ENCODE peak calls at places on chromosome 13, in four cellular contexts. A is mucosa of descending colon; R is activated naive CD8-positive, alpha-beta T cell treated with anti-CD3 and anti-CD28 coated beads, Interleukin-2, amount 50 U/mL, for 24 hours; Q is transverse colon. K is an unnamed sample.
A peak's percentile ranks its signal among the peaks of the same experiment; 100 is the strongest.

GRCh38 chr13:109666656-109667448 is 119.5 kb downstream of the IRS2 start:
- DNase-seq in A (no peak), R (no peak), Q (no peak), K (no peak)

GRCh38 chr13:26551255-26551654 is 6.2 kb upstream of the WASF3 start:
- DNase-seq in A (no peak), R (no peak), Q (no peak), K (no peak)

GRCh38 chr13:96172066-96172465 is 82.2 kb downstream of the HS6ST3 start:
- DNase-seq in A (no peak), R (no peak), Q (no peak), K (no peak)

GRCh38 chr13:98947925-98948324 is 29.9 kb downstream of the DOCK9 start:
- DNase-seq in A (no peak), R (no peak), Q (no peak), K (no peak)

GRCh38 chr13:31053098-31053497 is 108.6 kb downstream of the HSPH1 start:
- DNase-seq in A (no peak), R (no peak), Q (no peak), K (no peak)

GRCh38 chr13:69589531-69589930 is 518.1 kb upstream of the ATXN8OS start:
- DNase-seq in A (no peak), R (no peak), Q (no peak), K (no peak)

GRCh38 chr13:110332750-110333149 is 25.7 kb downstream of the COL4A2 start:
- DNase-seq in A (no peak), R (no peak), Q (no peak), K (no peak)

GRCh38 chr13:110326263-110326904 is 19.3 kb downstream of the COL4A2 start:
- DNase-seq in A (no peak), R (no peak), Q (no peak), K (no peak)

GRCh38 chr13:31675521-31675953 is 63.8 kb upstream of the RXFP2 start:
- DNase-seq in A (no peak), R (no peak), Q (no peak), K (no peak)

GRCh38 chr13:39918837-39919236 is 263.4 kb downstream of the COG6 start:
- DNase-seq in A (no peak), R (no peak), Q (no peak), K (no peak)

GRCh38 chr13:44815507-44816074 is 173.7 kb downstream of the NUFIP1 start:
- DNase-seq in A (no peak), R (peak; percentile 7), Q (no peak), K (no peak)

GRCh38 chr13:35475131-35475959 is 1.1 kb downstream of the MAB21L1 start:
- DNase-seq in A (no peak), R (no peak), Q (peak; percentile 8), K (no peak)

GRCh38 chr13:42477588-42478190 is 96.3 kb upstream of the TNFSF11 start:
- DNase-seq in A (no peak), R (no peak), Q (no peak), K (no peak)

GRCh38 chr13:34076319-34076718 is 258.4 kb downstream of the RFC3 start:
- DNase-seq in A (no peak), R (no peak), Q (no peak), K (no peak)

GRCh38 chr13:110056640-110057039 is 250.3 kb downstream of the COL4A1 start:
- DNase-seq in A (no peak), R (no peak), Q (no peak), K (no peak)

GRCh38 chr13:33454844-33455256 is 169.3 kb upstream of the STARD13 start:
- DNase-seq in A (no peak), R (no peak), Q (no peak), K (no peak)

GRCh38 chr13:50085063-50085462 is 69.8 kb downstream of the KCNRG start:
- DNase-seq in A (no peak), R (no peak), Q (no peak), K (no peak)

GRCh38 chr13:49347650-49348385 is 96.0 kb downstream of the CAB39L start:
- DNase-seq in A (no peak), R (no peak), Q (no peak), K (no peak)

GRCh38 chr13:113405481-113406300 is 41.8 kb upstream of the GRTP1 start:
- DNase-seq in A (no peak), R (no peak), Q (no peak), K (no peak)

GRCh38 chr13:110254151-110254679 is 52.7 kb downstream of the COL4A1 start:
- DNase-seq in A (no peak), R (no peak), Q (no peak), K (no peak)

GRCh38 chr13:41007359-41008118 is 11.6 kb downstream of the ELF1 start:
- DNase-seq in A (no peak), R (no peak), Q (no peak), K (peak; percentile 30)

GRCh38 chr13:105365831-105366230 is 1169.6 kb downstream of the EFNB2 start:
- DNase-seq in A (no peak), R (no peak), Q (no peak), K (no peak)

GRCh38 chr13:36549126-36549702 is 116.9 kb downstream of the CCNA1 start:
- DNase-seq in A (no peak), R (no peak), Q (no peak), K (no peak)

GRCh38 chr13:45242070-45242469 is 41.2 kb upstream of the KCTD4 start:
- DNase-seq in A (no peak), R (no peak), Q (peak; percentile 33), K (no peak)

GRCh38 chr13:38421590-38422560 is 72.2 kb downstream of the UFM1 start:
- DNase-seq in A (no peak), R (no peak), Q (no peak), K (no peak)

GRCh38 chr13:35549481-35549880 is 73.0 kb upstream of the MAB21L1 start:
- DNase-seq in A (no peak), R (no peak), Q (no peak), K (no peak)

GRCh38 chr13:113061271-113061625 is 44.3 kb upstream of the F7 start:
- DNase-seq in A (peak; percentile 19), R (no peak), Q (no peak), K (no peak)

K was measured in activated CD4-positive, alpha-beta memory T cell treated with anti-CD3 and anti-CD28 coated beads, Interleukin-2, amount 10 ng/mL, durations not matched to agents 7 days and 5 days.